ENCODE peak calls at places on chromosome 2, in seven cellular contexts. E, C, B, P, J, V and D are unnamed samples.

GRCh38 chr2:239545741-239546392 is 145.0 kb upstream of the HDAC4 start:
- DNase-seq in E (no peak), C (peak; percentile 36), B (no peak), P (no peak), J (no peak), V (no peak), D (no peak)

GRCh38 chr2:46067501-46068292 is 229.5 kb upstream of the EPAS1 start:
- DNase-seq in E (no peak), C (no peak), B (no peak), P (peak; percentile 98), J (no peak), V (peak; percentile 79), D (no peak)

GRCh38 chr2:30510409-30510808 is 63.4 kb downstream of the LCLAT1 start:
- DNase-seq in E (no peak), C (no peak), B (no peak), P (no peak), J (no peak), V (no peak), D (no peak)

GRCh38 chr2:161576421-161576820 is 47.8 kb upstream of the SLC4A10 start:
- DNase-seq in E (no peak), C (no peak), B (peak; percentile 24), P (no peak), J (no peak), V (peak; percentile 8), D (no peak)

GRCh38 chr2:48279347-48279746 is 250.6 kb upstream of the STON1 start:
- DNase-seq in E (no peak), C (no peak), B (no peak), P (no peak), J (no peak), V (no peak), D (no peak)

GRCh38 chr2:134623796-134624195 is 95.0 kb downstream of the TMEM163 start:
- DNase-seq in E (no peak), C (no peak), B (no peak), P (no peak), J (no peak), V (no peak), D (no peak)

GRCh38 chr2:105510761-105511669 is 112.2 kb upstream of the FHL2 start:
- DNase-seq in E (no peak), C (no peak), B (peak; percentile 4), P (peak; percentile 44), J (no peak), V (peak; percentile 16), D (no peak)

GRCh38 chr2:199488772-199489400 is 31.1 kb upstream of the SATB2 start:
- DNase-seq in E (peak; percentile 29), C (no peak), B (peak; percentile 60), P (peak; percentile 61), J (peak; percentile 16), V (peak; percentile 49), D (no peak)

GRCh38 chr2:181546086-181546485 is 88.9 kb downstream of the ITGA4 start:
- DNase-seq in E (no peak), C (no peak), B (no peak), P (no peak), J (no peak), V (no peak), D (no peak)

GRCh38 chr2:238143239-238143951 is 4.9 kb downstream of the KLHL30 start:
- DNase-seq in E (peak; percentile 60), C (peak; percentile 90), B (peak; percentile 54), P (no peak), J (no peak), V (peak; percentile 28), D (no peak)

GRCh38 chr2:108927936-108928659 is 60.9 kb downstream of the EDAR start:
- DNase-seq in E (no peak), C (peak; percentile 54), B (peak; percentile 43), P (peak; percentile 51), J (peak; percentile 11), V (peak; percentile 64), D (no peak)

GRCh38 chr2:236164201-236164982 is 3.8 kb downstream of the GBX2 start:
- DNase-seq in E (no peak), C (peak; percentile 79), B (no peak), P (peak; percentile 62), J (no peak), V (no peak), D (no peak)

GRCh38 chr2:73984922-73985317 is 210 bp downstream of the TET3 start:
- DNase-seq in E (peak; percentile 48), C (peak; percentile 86), B (no peak), P (no peak), J (peak; percentile 50), V (peak; percentile 36), D (peak; percentile 84)

GRCh38 chr2:206150631-206151030 is 8.6 kb downstream of the NDUFS1 start:
- DNase-seq in E (no peak), C (no peak), B (no peak), P (no peak), J (no peak), V (no peak), D (no peak)

GRCh38 chr2:114935031-114935430 is 492.6 kb downstream of the DPP10 start:
- DNase-seq in E (no peak), C (no peak), B (no peak), P (no peak), J (no peak), V (no peak), D (no peak)
- H3K4me3 ChIP-seq in E (no peak overlapping the region), C (no peak overlapping the region), B (no peak overlapping the region), P (no peak overlapping the region), J (no peak overlapping the region), V (no peak overlapping the region), D (no peak overlapping the region)

GRCh38 chr2:25437881-25438662 is 96.3 kb upstream of the DNMT3A start:
- DNase-seq in E (no peak), C (no peak), B (no peak), P (no peak), J (no peak), V (no peak), D (no peak)

GRCh38 chr2:25438793-25439192 is 97.1 kb upstream of the DNMT3A start:
- DNase-seq in E (no peak), C (no peak), B (no peak), P (no peak), J (no peak), V (no peak), D (no peak)

GRCh38 chr2:25431604-25432003 is 89.9 kb upstream of the DNMT3A start:
- DNase-seq in E (no peak), C (no peak), B (no peak), P (no peak), J (no peak), V (no peak), D (no peak)

GRCh38 chr2:25430556-25430955 is 88.8 kb upstream of the DNMT3A start:
- DNase-seq in E (no peak), C (no peak), B (no peak), P (no peak), J (no peak), V (no peak), D (no peak)

DNA sequence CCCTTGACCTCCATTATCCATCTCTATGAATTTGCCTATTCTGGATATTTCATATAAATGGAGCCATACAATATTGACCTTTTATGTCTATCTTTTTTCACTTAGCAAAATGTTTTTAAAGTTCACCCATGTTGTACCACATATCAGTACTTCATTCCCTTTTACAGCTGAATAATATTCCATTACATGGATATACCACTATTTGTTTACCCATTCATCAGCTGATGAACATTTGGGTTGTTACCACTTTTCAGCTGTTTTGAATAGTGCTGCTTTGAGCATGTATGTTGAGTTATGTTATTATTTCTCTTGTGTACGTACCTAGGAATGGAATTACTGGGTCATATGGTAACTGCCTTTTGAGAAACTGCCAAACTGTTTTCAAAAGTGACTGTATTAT is 93.7 kb upstream of the DNMT3A start:
- DNase-seq in E (no peak), C (no peak), B (no peak), P (no peak), J (no peak), V (no peak), D (no peak)
- H3K9me3 ChIP-seq in E (no peaks in the 10 kb centered on the region), C (no peaks in the 10 kb centered on the region), B (no peaks in the 10 kb centered on the region), P (no peaks in the 10 kb centered on the region), J (no peaks in the 10 kb centered on the region), V (peaks cover 3% of the 10 kb centered on the region), D (no peaks in the 10 kb centered on the region)

GRCh38 chr2:69829243-69830044 is at the start of gene GMCL1:
- DNase-seq in E (peak; percentile 95), C (peak; percentile 100), B (peak; percentile 87), P (peak; percentile 98), J (peak; percentile 99), V (peak; percentile 73), D (peak; percentile 99)

GRCh38 chr2:69827796-69828540 is 1.5 kb upstream of the GMCL1 start:
- DNase-seq in E (no peak), C (no peak), B (no peak), P (no peak), J (no peak), V (no peak), D (no peak)

GRCh38 chr2:69828913-69829242 is 582 bp upstream of the GMCL1 start:
- DNase-seq in E (no peak), C (no peak), B (no peak), P (no peak), J (no peak), V (no peak), D (no peak)

GRCh38 chr2:69831354-69831905 is 2.0 kb downstream of the GMCL1 start:
- DNase-seq in E (no peak), C (no peak), B (no peak), P (no peak), J (no peak), V (no peak), D (no peak)

DNA sequence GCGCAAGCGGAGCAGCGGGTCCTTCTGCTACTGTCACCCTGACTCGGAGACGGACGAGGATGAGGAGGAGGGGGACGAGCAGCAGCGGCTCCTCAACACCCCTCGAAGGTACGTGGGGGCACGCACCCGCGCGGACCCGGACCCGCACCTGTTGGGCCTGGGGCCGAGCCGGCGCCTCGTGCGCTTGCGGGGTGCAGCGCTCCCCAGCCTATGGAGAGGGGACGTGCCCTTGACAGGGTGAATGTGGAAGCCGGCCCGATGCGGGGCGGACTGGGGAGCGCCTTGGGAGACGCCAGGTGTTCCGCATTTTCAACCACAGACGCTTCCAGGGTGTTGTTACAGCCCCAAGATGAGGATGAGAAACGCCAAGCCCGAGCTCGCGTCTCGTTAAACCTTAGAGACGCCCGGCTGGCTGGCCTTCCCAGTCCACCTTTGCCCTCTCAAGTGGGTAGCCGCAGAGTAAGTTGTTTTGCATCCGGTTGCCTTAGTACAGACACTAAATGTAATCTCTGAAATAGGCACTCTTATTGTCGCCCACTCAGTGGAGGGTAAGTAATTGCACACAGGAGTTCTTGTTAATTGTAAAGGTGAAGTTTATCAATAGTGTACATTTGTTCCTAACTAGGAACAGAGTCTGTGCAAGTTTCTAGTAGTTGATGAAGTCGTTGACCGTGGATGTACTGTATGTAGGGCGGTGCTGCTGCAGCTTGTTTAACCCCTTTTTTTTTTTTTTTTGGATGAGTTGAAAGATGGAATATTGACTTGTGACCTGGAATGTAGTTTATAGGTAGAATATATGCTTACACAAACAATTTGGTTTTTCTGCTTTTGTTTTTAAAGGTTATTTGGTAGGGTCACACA is 815 bp downstream of the GMCL1 start:
- DNase-seq in E (peak; percentile 8), C (peak; percentile 80), B (no peak), P (peak; percentile 44), J (peak; percentile 17), V (peak; percentile 17), D (peak; percentile 15)
- H3K4me3 ChIP-seq in E (peak overlapping the region; percentile 97), C (peak overlapping the region; percentile 68), B (peak overlapping the region; percentile 80), P (peak overlapping the region; percentile 66), J (peak overlapping the region; percentile 70), V (peak overlapping the region; percentile 91), D (peak overlapping the region; percentile 98)

DNA sequence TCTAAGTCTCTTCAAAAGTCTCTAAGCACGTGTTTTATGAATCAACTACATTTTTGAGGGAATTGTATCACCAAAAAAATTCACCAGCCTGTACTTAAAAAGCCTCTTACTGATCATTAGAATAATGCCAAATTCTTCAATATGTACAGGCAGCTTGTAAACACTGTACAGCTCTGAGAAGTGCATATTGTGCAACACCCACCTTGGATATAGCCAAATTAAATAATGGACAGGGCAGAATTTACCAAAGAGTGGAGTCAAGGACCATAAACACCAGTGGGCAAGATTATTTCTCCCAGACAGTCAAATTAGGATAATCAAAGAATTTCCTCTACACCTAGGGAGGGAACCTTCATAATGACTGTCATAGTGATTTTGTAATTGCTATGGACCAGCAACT is 338.2 kb downstream of the NR4A2 start:
- DNase-seq in E (no peak), C (no peak), B (no peak), P (no peak), J (no peak), V (no peak), D (no peak)
- H3K9me3 ChIP-seq in E (no peaks in the 10 kb centered on the region), C (no peaks in the 10 kb centered on the region), B (no peaks in the 10 kb centered on the region), P (no peaks in the 10 kb centered on the region), J (no peaks in the 10 kb centered on the region), V (peaks cover 6% of the 10 kb centered on the region), D (no peaks in the 10 kb centered on the region)